ENCODE peak calls at places on chromosome 7, in ten cellular contexts. O, S, B, E, X, A, D, L, Z and C are unnamed samples.

GRCh38 chr7:22549667-22550513 is 49.9 kb upstream of the STEAP1B start:
- DNase-seq in O (no peak), X (no peak), B (no peak), A (no peak), Z (no peak), D (peak; percentile 13), E (no peak), S (no peak), L (no peak), C (no peak)

GRCh38 chr7:97835296-97836138 is 36.7 kb downstream of the ASNS start:
- DNase-seq in A (peak; percentile 74), X (peak; percentile 13), E (peak; percentile 27), L (peak; percentile 1), B (peak; percentile 43), S (peak; percentile 4), O (no peak), D (peak; percentile 66), Z (peak; percentile 21), C (peak; percentile 35)

GRCh38 chr7:90824386-90825307 is 228.5 kb downstream of the CDK14 start:
- DNase-seq in X (no peak), L (peak; percentile 7), Z (no peak), E (no peak), S (peak; percentile 85), O (no peak), A (peak; percentile 96), B (no peak), D (peak; percentile 79), C (peak; percentile 89)

GRCh38 chr7:82723411-82723810 is 279.8 kb upstream of the CACNA2D1 start:
- DNase-seq in D (no peak), E (no peak), B (no peak), O (no peak), Z (no peak), L (no peak), S (no peak), X (no peak), A (no peak), C (no peak)

GRCh38 chr7:48246073-48246472 is 74.8 kb downstream of the ABCA13 start:
- DNase-seq in O (no peak), D (peak; percentile 3), X (no peak), Z (no peak), A (no peak), S (no peak), L (no peak), E (no peak), B (peak; percentile 61), C (no peak)

GRCh38 chr7:22640269-22640668 is 86.7 kb upstream of the IL6 start:
- DNase-seq in D (no peak), L (no peak), A (no peak), O (no peak), S (no peak), X (no peak), Z (no peak), E (no peak), B (no peak), C (no peak)

GRCh38 chr7:73359746-73360375 is 31.9 kb downstream of the FKBP6 start:
- DNase-seq in O (no peak), L (no peak), D (no peak), E (no peak), S (no peak), A (no peak), Z (no peak), X (no peak), B (no peak), C (no peak)

GRCh38 chr7:117157121-117157870 is 165.6 kb downstream of the WNT2 start:
- DNase-seq in D (peak; percentile 85), O (no peak), A (peak; percentile 93), Z (no peak), S (peak; percentile 82), B (peak; percentile 38), L (no peak), X (peak; percentile 27), E (peak; percentile 29), C (peak; percentile 93)

GRCh38 chr7:138295049-138295637 is 164.9 kb upstream of the TRIM24 start:
- DNase-seq in X (no peak), S (no peak), E (no peak), Z (no peak), D (no peak), L (no peak), A (no peak), B (no peak), O (no peak), C (no peak)
- H3K4me3 ChIP-seq in X (no peak overlapping the region), S (no peak overlapping the region), E (no peak overlapping the region), Z (no peak overlapping the region), D (no peak overlapping the region), L (no peak overlapping the region), A (no peak overlapping the region), B (no peak overlapping the region), O (no peak overlapping the region), C (no peak overlapping the region)

DNA sequence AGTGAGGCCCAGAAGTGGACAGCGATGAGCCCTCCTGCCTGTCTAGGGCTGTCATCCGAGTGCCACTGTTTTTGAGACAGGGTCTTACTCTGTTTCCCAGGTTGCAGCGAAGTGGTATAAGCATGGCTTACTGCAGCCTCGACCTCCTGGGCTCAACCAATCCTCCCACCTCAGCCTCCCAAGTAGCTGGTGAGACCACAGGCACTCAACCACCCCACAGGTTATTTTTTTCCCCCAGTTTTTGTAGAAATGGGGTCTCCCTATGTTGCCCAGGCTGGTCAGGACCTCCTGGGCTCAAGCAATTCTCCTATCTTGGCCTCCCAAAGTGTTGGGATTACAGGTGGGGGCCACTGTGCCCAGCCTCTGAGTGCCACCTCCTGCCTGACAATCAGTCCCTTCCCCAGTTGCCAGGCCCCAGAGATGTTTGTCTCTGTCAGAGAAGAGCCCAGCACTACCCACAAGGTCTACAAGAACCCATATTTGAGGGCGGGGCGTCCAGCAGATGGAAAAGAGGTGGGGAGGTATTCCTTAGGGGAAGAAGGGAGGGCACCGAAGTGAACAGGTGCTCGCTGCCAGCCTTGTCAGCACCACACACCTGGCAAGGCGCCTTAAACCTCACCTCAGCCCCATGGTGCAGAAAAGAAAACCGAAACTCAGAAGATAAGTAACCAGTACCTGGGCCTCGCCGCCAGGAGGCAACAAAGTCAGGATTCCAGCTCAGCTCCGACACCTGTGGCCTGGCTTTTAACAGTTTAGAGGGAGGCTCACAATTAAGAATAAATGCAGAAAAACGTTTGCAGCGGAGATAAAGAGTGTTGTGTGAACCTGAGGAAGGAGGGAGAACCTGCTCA is 77.4 kb upstream of the ANLN start:
- DNase-seq in L (no peak), B (no peak), D (no peak), S (no peak), O (no peak), A (no peak), X (no peak), E (no peak), Z (no peak), C (no peak)
- TF ChIP-seq CTCF in L (peak; percentile 89), B (no peak), D (no peak), S (peak; percentile 15), O (no peak), A (no peak), X (no peak), E (no peak), Z (no peak), C (peak; percentile 10)

GRCh38 chr7:157003445-157004049 is 6.9 kb downstream of the MNX1 start:
- DNase-seq in O (no peak), E (no peak), A (no peak), X (no peak), B (no peak), S (no peak), D (no peak), L (no peak), Z (no peak), C (no peak)

GRCh38 chr7:157006205-157006747 is 4.2 kb downstream of the MNX1 start:
- DNase-seq in B (no peak), L (no peak), X (no peak), S (no peak), E (no peak), O (no peak), Z (no peak), A (no peak), D (no peak), C (no peak)

GRCh38 chr7:157005456-157006204 is 4.8 kb downstream of the MNX1 start:
- DNase-seq in S (no peak), B (no peak), X (no peak), Z (no peak), A (no peak), L (no peak), E (no peak), O (no peak), D (no peak), C (no peak)

GRCh38 chr7:157004050-157004838 is 6.2 kb downstream of the MNX1 start:
- DNase-seq in D (peak; percentile 39), L (no peak), A (peak; percentile 35), E (no peak), Z (no peak), S (no peak), B (no peak), O (no peak), X (no peak), C (no peak)

GRCh38 chr7:157004839-157005455 is 5.5 kb downstream of the MNX1 start:
- DNase-seq in L (no peak), Z (no peak), X (no peak), O (no peak), A (no peak), S (no peak), E (no peak), B (no peak), D (no peak), C (no peak)
- H3K4me3 ChIP-seq in L (no peak overlapping the region), Z (no peak overlapping the region), X (no peak overlapping the region), O (no peak overlapping the region), A (no peak overlapping the region), S (no peak overlapping the region), E (no peak overlapping the region), B (no peak overlapping the region), D (no peak overlapping the region), C (no peak overlapping the region)

GRCh38 chr7:158393926-158394625 is 193.5 kb downstream of the PTPRN2 start:
- DNase-seq in S (no peak), X (no peak), L (no peak), B (no peak), E (no peak), D (no peak), A (no peak), O (no peak), Z (no peak), C (no peak)

GRCh38 chr7:158391541-158391940 is 196.1 kb downstream of the PTPRN2 start:
- DNase-seq in B (no peak), O (no peak), A (no peak), X (no peak), E (no peak), L (no peak), Z (no peak), S (no peak), D (no peak), C (no peak)

GRCh38 chr7:158391141-158391540 is 196.5 kb downstream of the PTPRN2 start:
- DNase-seq in L (no peak), D (no peak), O (no peak), E (no peak), X (no peak), S (no peak), B (no peak), A (no peak), Z (no peak), C (no peak)

GRCh38 chr7:158390460-158390859 is 197.2 kb downstream of the PTPRN2 start:
- DNase-seq in S (no peak), L (no peak), X (no peak), B (no peak), Z (no peak), D (no peak), E (no peak), A (no peak), O (no peak), C (no peak)

DNA sequence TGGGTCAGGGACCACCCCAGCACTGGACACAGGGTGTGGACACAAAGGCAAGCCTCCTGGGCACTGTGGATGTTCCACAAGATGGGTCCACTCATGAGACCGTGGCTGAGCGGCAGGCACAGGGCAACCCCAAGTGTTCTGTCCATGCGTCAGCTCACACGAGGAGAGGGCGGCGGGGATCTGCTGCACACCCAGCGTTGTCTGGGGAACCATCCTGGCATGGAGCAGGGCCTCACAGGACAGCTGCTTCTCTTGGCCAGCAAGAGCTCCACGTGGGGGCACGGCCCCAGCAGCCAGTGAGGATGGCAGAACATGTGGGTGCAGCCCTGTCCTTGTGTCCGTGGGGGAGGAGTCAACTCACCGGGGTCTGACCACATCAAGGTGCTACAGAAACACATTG is 195.4 kb downstream of the PTPRN2 start:
- DNase-seq in B (no peak), S (no peak), D (no peak), O (no peak), Z (no peak), E (no peak), L (no peak), A (no peak), X (no peak), C (no peak)
- TF ChIP-seq CTCF in B (no peak), S (no peak), D (no peak), O (no peak), Z (no peak), E (no peak), L (no peak), A (no peak), X (no peak), C (no peak)